ENCODE peak calls at places on chromosomes 11 and 22, in five cellular contexts. One of them, this sample, is unnamed. For H3K9me3, the result is how much of the 10 kb centered on the place peaks cover.

GRCh38 chr11:111305871-111306270 is 7.5 kb downstream of the POU2AF3 start:
- DNase-seq in breast epithelium: no peak
- DNase-seq in K562: no peak
- DNase-seq in prostate gland: no peak
- DNase-seq in sigmoid colon: no peak
- DNase-seq in this sample: no peak

GRCh38 chr11:77236901-77237300 is 64.6 kb downstream of the GDPD4 start:
- DNase-seq in breast epithelium: no peak
- DNase-seq in K562: no peak
- DNase-seq in prostate gland: no peak
- DNase-seq in sigmoid colon: no peak
- DNase-seq in this sample: no peak

GRCh38 chr11:15615412-15616096 is 500.8 kb downstream of the INSC start:
- DNase-seq in breast epithelium: no peak
- DNase-seq in K562: no peak
- DNase-seq in prostate gland: no peak
- DNase-seq in sigmoid colon: no peak
- DNase-seq in this sample: no peak

GRCh38 chr11:36469881-36470802 is 39.9 kb downstream of the TRAF6 start:
- DNase-seq in breast epithelium: no peak
- DNase-seq in K562: no peak
- DNase-seq in prostate gland: no peak
- DNase-seq in sigmoid colon: no peak
- DNase-seq in this sample: no peak

GRCh38 chr11:96154802-96155520 is 188.0 kb downstream of the MAML2 start:
- DNase-seq in breast epithelium: no peak
- DNase-seq in K562: no peak
- DNase-seq in prostate gland: no peak
- DNase-seq in sigmoid colon: no peak
- DNase-seq in this sample: no peak

GRCh38 chr11:119710417-119710816 is 18.6 kb downstream of the NECTIN1 start:
- DNase-seq in breast epithelium: no peak
- DNase-seq in K562: no peak
- DNase-seq in prostate gland: no peak
- DNase-seq in sigmoid colon: no peak
- DNase-seq in this sample: no peak

GRCh38 chr11:33452806-33453205 is 195.6 kb downstream of the HIPK3 start:
- DNase-seq in breast epithelium: no peak
- DNase-seq in K562: no peak
- DNase-seq in prostate gland: no peak
- DNase-seq in sigmoid colon: no peak
- DNase-seq in this sample: peak

GRCh38 chr22:33932997-33933396 is 12.7 kb upstream of the LARGE1 start:
- DNase-seq in breast epithelium: no peak
- DNase-seq in K562: no peak
- DNase-seq in prostate gland: no peak
- DNase-seq in sigmoid colon: no peak
- DNase-seq in this sample: no peak

GRCh38 chr11:69278091-69278867 is 15.7 kb upstream of the MYEOV start:
- DNase-seq in breast epithelium: no peak
- DNase-seq in K562: no peak
- DNase-seq in prostate gland: peak
- DNase-seq in sigmoid colon: no peak
- DNase-seq in this sample: no peak

GRCh38 chr22:29524440-29525191 is 28.9 kb downstream of the THOC5 start:
- DNase-seq in breast epithelium: no peak
- DNase-seq in K562: no peak
- DNase-seq in prostate gland: peak
- DNase-seq in sigmoid colon: no peak
- DNase-seq in this sample: peak

GRCh38 chr11:134441706-134442105 is 29.7 kb upstream of the B3GAT1 start:
- DNase-seq in breast epithelium: no peak
- DNase-seq in K562: no peak
- DNase-seq in prostate gland: no peak
- DNase-seq in sigmoid colon: no peak
- DNase-seq in this sample: no peak
- H3K9me3 ChIP-seq in breast epithelium: under half
- H3K9me3 ChIP-seq in K562: under half
- H3K9me3 ChIP-seq in prostate gland: under half
- H3K9me3 ChIP-seq in sigmoid colon: under half
- H3K9me3 ChIP-seq in this sample: under half

DNA sequence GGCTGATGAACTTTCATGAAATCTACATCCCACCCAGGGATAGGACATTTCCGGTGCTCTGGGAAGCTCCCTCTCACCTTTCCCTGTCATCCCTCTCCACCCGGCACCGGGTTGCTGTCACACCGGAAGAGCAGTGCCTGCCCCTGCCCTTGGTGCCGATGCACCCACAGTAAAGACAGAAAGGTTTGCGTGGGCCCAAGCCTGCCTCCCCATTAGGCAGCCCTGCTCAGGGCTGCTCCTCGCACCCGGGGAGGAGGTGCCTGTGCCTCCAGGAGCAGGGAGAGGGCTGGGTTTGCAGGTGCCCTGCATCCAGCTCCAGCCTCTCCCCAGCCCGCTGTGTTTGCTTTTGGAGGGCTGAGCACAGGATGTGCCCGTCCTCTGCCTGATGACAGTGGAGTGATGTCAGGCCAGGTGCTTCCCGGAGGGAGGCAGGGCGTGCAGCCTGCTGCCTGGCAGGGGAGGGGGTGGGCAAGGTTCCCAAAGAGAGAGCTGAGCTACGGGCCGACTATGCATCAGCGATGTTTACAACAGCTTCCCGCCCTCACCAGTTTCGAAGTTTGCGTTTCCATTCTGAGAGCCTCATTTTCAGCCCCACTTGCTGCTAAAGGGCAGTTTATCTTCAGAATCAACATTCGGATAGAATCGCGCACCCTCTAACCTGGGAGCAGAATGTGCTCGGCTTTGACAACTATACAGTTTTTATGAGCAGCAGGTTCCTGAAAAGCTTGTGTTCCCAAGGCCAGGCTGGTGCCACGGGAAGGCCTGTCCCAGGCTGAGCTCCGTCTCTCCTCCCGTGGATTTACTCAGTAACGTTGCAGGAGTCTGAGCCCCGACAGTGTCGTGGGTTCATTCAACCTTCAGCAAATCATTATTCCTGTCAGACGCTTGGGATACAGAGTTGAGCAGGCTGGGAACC is 83.2 kb upstream of the CLDN5 start:
- DNase-seq in breast epithelium: peak
- DNase-seq in K562: peak
- DNase-seq in prostate gland: peak
- DNase-seq in sigmoid colon: no peak
- DNase-seq in this sample: peak
- TF ChIP-seq POLR2AphosphoS5 in breast epithelium: peak
- TF ChIP-seq POLR2AphosphoS5 in K562: no peak
- TF ChIP-seq POLR2AphosphoS5 in prostate gland: peak
- TF ChIP-seq POLR2AphosphoS5 in sigmoid colon: peak
- TF ChIP-seq POLR2AphosphoS5 in this sample: no peak

GRCh38 chr11:10328314-10329090 is 23.6 kb downstream of the ADM start:
- DNase-seq in breast epithelium: no peak
- DNase-seq in K562: no peak
- DNase-seq in prostate gland: no peak
- DNase-seq in sigmoid colon: no peak
- DNase-seq in this sample: peak
- H3K9me3 ChIP-seq in breast epithelium: under half
- H3K9me3 ChIP-seq in K562: under half
- H3K9me3 ChIP-seq in prostate gland: under half
- H3K9me3 ChIP-seq in sigmoid colon: under half
- H3K9me3 ChIP-seq in this sample: under half

GRCh38 chr22:40081662-40082061 is 86.9 kb downstream of the FAM83F start:
- DNase-seq in breast epithelium: no peak
- DNase-seq in K562: no peak
- DNase-seq in prostate gland: no peak
- DNase-seq in sigmoid colon: no peak
- DNase-seq in this sample: no peak
- TF ChIP-seq POLR2AphosphoS5 in breast epithelium: no peak
- TF ChIP-seq POLR2AphosphoS5 in K562: no peak
- TF ChIP-seq POLR2AphosphoS5 in prostate gland: no peak
- TF ChIP-seq POLR2AphosphoS5 in sigmoid colon: no peak
- TF ChIP-seq POLR2AphosphoS5 in this sample: no peak

GRCh38 chr22:48884786-48885185 is 942.9 kb downstream of the BRD1 start:
- DNase-seq in breast epithelium: no peak
- DNase-seq in K562: no peak
- DNase-seq in prostate gland: no peak
- DNase-seq in sigmoid colon: peak
- DNase-seq in this sample: no peak
- H3K9me3 ChIP-seq in breast epithelium: under half
- H3K9me3 ChIP-seq in K562: under half
- H3K9me3 ChIP-seq in prostate gland: under half
- H3K9me3 ChIP-seq in sigmoid colon: under half
- H3K9me3 ChIP-seq in this sample: under half

DNA sequence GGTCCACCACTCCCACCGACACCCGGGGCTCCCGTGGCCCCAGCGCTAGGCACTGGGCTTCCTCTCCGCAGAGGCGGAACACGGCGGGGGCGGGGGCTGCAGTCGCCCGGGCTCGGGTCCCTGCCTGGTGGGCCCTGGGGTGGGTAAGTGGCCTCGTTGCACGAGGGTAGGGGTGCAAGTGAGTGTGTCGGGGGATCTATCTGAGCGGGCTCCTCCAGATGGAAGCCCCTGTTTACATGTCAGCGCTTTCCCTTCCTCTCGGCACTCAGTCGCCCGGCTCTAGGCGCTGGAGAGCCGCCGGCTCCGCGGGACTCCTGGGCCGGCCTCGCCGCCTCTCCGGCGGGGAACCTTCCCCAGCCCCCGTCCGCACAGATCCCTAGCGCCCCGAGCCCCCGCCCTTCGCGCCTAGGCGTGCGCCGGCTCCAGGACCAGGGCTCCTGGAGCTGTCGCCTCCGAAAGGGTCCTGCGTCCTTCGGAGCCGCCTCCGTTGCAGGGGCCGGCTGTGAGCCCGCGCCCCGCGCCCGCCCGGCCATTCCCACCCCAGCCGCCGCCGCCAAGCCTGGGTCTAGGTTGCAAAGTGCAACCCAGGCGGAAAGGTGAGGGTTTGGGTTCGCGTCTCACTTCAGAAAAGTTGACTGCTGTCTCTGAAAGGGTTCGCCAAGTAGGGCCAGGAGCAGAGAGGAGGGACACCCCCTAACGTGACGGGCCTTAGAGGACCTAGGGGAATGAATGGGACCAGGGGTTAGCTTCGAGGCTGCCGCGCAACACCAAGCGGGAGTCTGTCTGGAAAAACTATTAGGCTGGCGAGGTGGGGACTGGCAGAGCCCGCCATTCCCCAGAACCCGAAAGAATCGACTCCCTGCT is 978 bp downstream of the FLI1 start:
- DNase-seq in breast epithelium: no peak
- DNase-seq in K562: no peak
- DNase-seq in prostate gland: no peak
- DNase-seq in sigmoid colon: peak
- DNase-seq in this sample: no peak
- TF ChIP-seq POLR2AphosphoS5 in breast epithelium: no peak
- TF ChIP-seq POLR2AphosphoS5 in K562: no peak
- TF ChIP-seq POLR2AphosphoS5 in prostate gland: no peak
- TF ChIP-seq POLR2AphosphoS5 in sigmoid colon: no peak
- TF ChIP-seq POLR2AphosphoS5 in this sample: no peak

GRCh38 chr11:1257366-1257765 is 34.5 kb downstream of the MUC5B start:
- DNase-seq in breast epithelium: no peak
- DNase-seq in K562: no peak
- DNase-seq in prostate gland: no peak
- DNase-seq in sigmoid colon: no peak
- DNase-seq in this sample: no peak
- H3K9me3 ChIP-seq in breast epithelium: under half
- H3K9me3 ChIP-seq in K562: under half
- H3K9me3 ChIP-seq in prostate gland: under half
- H3K9me3 ChIP-seq in sigmoid colon: under half
- H3K9me3 ChIP-seq in this sample: under half

This sample was measured in endothelial cell of umbilical vein.